ENCODE peak calls at places on chromosomes 4 and X, in six cellular contexts. O, G, S, K, P and Y are unnamed samples.

GRCh38 chrX:136030357-136031225 is 45.4 kb downstream of the SLC9A6 start:
- DNase-seq in P (no peak), S (peak), O (no peak), K (no peak), G (no peak), Y (no peak)

GRCh38 chrX:130504019-130504418 is 102.2 kb downstream of the RBMX2 start:
- DNase-seq in P (no peak), K (no peak), O (no peak), G (no peak), S (no peak), Y (no peak)

GRCh38 chr4:121270384-121270783 is 106.3 kb upstream of the TNIP3 start:
- DNase-seq in P (no peak), G (no peak), O (no peak), K (no peak), S (peak), Y (no peak)

GRCh38 chrX:46754450-46755075 is 4.4 kb downstream of the SLC9A7 start:
- DNase-seq in K (no peak), S (no peak), P (no peak), O (no peak), G (no peak), Y (no peak)

GRCh38 chrX:154918060-154918483 is 31.9 kb downstream of the F8A1 start:
- DNase-seq in P (peak), G (peak), K (peak), O (no peak), S (peak), Y (no peak)

GRCh38 chr4:170272959-170273358 is 183.2 kb upstream of the AADAT start:
- DNase-seq in K (no peak), S (no peak), P (no peak), O (no peak), G (no peak), Y (no peak)

GRCh38 chr4:8366601-8367000 is 73.9 kb downstream of the ACOX3 start:
- DNase-seq in S (no peak), O (peak), G (no peak), P (no peak), K (no peak), Y (no peak)

GRCh38 chr4:40550900-40551546 is 78.6 kb downstream of the RBM47 start:
- DNase-seq in O (no peak), K (peak), P (no peak), G (no peak), S (peak), Y (no peak)

GRCh38 chrX:70452143-70452733 is 7.6 kb downstream of the DLG3 start:
- DNase-seq in S (peak), P (no peak), K (peak), G (peak), O (peak), Y (peak)

GRCh38 chrX:147875866-147876596 is 35.7 kb upstream of the FMR1 start:
- DNase-seq in K (no peak), S (peak), G (no peak), O (no peak), P (no peak), Y (no peak)

GRCh38 chr4:155179216-155179615 is 29.2 kb upstream of the NPY2R start:
- DNase-seq in P (no peak), G (no peak), O (no peak), K (no peak), S (peak), Y (no peak)

GRCh38 chrX:153587342-153587741 is 11.6 kb downstream of the CCNQ start:
- DNase-seq in O (no peak), G (no peak), K (no peak), P (no peak), S (no peak), Y (no peak)

GRCh38 chr4:155967098-155967497 is 13.4 kb upstream of the CTSO start:
- DNase-seq in S (peak), G (no peak), P (no peak), K (no peak), O (no peak), Y (no peak)

GRCh38 chrX:12946838-12947544 is 27.9 kb upstream of the TMSB4X start:
- DNase-seq in O (no peak), K (peak), G (peak), S (peak), P (peak), Y (no peak)

GRCh38 chr4:106062452-106062875 is 167.2 kb downstream of the NPNT start:
- DNase-seq in K (no peak), G (no peak), S (peak), O (no peak), P (peak), Y (no peak)

GRCh38 chr4:124079174-124079780 is 633.3 kb downstream of the ANKRD50 start:
- DNase-seq in K (no peak), P (no peak), S (peak), G (no peak), O (no peak), Y (no peak)

GRCh38 chr4:1792158-1792831 is 798 bp upstream of the FGFR3 start:
- DNase-seq in P (no peak), S (no peak), K (no peak), O (no peak), G (no peak), Y (no peak)

GRCh38 chr4:137531951-137532868 is at the start of gene PCDH18:
- DNase-seq in P (peak), O (peak), G (peak), K (peak), S (peak), Y (peak)

GRCh38 chr4:169369634-169370033 is 98.9 kb upstream of the SH3RF1 start:
- DNase-seq in O (no peak), K (no peak), S (no peak), G (no peak), P (no peak), Y (no peak)

GRCh38 chr4:54229631-54230478 is 762 bp downstream of the PDGFRA start:
- DNase-seq in S (peak), O (peak), K (peak), G (peak), P (no peak), Y (no peak)

GRCh38 chr4:169765845-169766244 is 8.1 kb upstream of the HPF1 start:
- DNase-seq in S (peak), P (no peak), G (peak), O (no peak), K (no peak), Y (no peak)

GRCh38 chrX:150833454-150834056 is 64.9 kb downstream of the CD99L2 start:
- DNase-seq in O (no peak), K (no peak), G (no peak), S (no peak), P (no peak), Y (no peak)

GRCh38 chr4:153564630-153565525 is 98.7 kb downstream of the TMEM131L start:
- DNase-seq in K (peak), O (no peak), S (peak), P (no peak), G (no peak), Y (no peak)

GRCh38 chr4:6088950-6089349 is 70.7 kb upstream of the C4orf50 start:
- DNase-seq in G (no peak), K (no peak), P (no peak), O (no peak), S (no peak), Y (no peak)

GRCh38 chr4:108055787-108056186 is 66.1 kb downstream of the HADH start:
- DNase-seq in S (no peak), O (no peak), G (no peak), K (no peak), P (no peak), Y (no peak)

GRCh38 chr4:158856852-158857251 is 88.0 kb downstream of the FNIP2 start:
- DNase-seq in P (peak), S (peak), K (peak), O (no peak), G (peak), Y (no peak)

DNA sequence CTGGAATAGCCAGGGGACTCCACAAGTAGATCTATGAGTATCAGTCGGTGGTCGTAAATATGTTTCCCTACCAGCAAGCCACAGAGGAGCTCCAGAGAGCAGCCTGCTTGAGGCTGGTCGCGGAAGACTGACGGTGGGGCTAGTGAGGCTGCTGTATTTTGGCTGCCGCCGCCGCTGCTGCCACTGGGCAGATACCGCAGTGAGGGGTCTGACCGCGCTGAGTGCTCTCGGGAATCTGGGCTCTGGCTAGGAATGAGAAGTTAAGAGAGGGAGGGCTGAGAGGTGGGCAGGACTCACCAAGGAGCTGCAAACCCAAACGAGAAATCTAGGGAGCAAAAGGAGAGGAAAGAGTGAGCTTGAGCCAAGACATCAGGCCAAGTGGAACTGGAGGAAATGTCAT is at the start of gene EXOC1L:
- DNase-seq in P (no peak), O (no peak), K (peak), G (peak), S (peak), Y (no peak)
- H3K4me3 ChIP-seq in P (peak), O (no peak), K (peak), G (peak), S (no peak), Y (no peak)

GRCh38 chr4:48781968-48782367 is 1.9 kb upstream of the FRYL start:
- DNase-seq in O (no peak), K (no peak), S (no peak), P (no peak), G (no peak), Y (no peak)

GRCh38 chr4:48787031-48787430 is 7.0 kb upstream of the FRYL start:
- DNase-seq in K (peak), G (no peak), S (no peak), O (no peak), P (no peak), Y (no peak)

GRCh38 chr4:48779998-48780866 is at the start of gene FRYL:
- DNase-seq in P (peak), O (peak), S (peak), G (peak), K (peak), Y (peak)

GRCh38 chr4:48780867-48781219 is 764 bp upstream of the FRYL start:
- DNase-seq in S (peak), P (no peak), G (peak), O (no peak), K (no peak), Y (peak)

DNA sequence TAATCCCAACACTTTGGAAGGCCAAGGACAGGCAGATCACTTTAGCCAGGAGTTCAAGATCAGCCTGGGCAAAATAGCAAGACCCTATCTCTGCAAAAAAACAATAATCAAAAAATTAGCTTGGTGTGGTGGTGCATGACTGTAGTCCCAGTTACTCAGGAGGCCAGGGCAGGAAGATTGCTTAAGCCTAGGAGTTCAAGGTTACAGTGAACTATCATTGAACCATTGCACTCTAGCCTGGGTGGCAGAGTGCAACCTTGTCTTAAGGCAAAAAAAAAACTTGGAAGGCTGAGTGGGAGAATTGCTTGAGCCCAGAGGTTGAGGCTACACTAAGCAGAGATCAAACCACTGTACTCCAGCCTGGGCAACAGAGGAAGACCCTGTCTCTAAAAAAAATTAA is 5.2 kb upstream of the FRYL start:
- DNase-seq in O (no peak), K (no peak), S (no peak), P (no peak), G (no peak), Y (no peak)
- H3K4me3 ChIP-seq in O (no peak), K (no peak), S (no peak), P (no peak), G (no peak), Y (no peak)

DNA sequence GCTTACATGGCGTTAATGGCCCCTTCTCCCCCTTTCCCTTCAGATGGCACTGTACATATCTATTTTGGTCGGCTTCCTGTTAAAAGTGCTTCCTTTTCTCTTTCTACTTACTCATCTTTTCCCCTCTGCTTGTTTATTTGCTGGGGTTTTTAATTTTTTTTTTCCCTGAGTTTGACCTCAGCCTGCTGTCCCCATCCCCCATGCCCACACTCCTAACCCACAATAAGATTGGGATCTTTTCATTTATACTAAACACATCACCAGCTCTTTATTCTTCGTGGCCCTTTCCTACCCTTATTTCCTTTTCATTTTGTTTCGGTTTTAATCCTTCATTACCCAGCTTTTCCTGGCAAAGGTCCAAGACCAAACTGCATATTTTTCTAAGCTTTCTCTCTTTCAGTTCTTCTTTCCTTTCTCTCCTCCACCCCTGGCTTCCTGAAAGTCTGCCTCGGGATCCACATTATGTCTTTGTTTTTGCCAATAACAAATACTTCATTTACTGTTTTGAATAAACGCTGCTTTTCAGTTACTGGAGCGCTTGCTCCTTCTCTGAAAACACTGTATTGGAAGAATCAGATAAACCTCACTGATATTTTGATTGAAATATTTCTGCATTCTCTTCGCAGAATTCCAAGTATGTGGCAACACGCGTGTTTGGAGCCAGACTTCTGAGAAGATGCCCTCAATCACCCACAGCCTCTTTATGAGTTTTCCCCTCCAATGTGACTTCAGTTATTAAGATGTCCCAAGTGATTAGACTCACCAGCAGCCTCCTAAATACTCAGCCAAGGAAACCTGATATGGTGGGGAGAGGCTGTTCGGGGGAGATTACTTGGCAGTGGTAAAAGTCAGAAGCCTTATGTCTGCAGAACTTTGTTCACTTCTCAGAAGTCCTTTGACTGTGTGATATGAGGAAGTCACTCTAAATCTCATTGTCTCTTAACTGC is 151.8 kb upstream of the USP9X start:
- DNase-seq in G (peak), S (peak), K (peak), O (no peak), P (no peak), Y (no peak)
- H3K4me3 ChIP-seq in G (peak), S (peak), K (no peak), O (no peak), P (peak), Y (no peak)

GRCh38 chr4:184293552-184293951 is 75.9 kb upstream of the ENPP6 start:
- DNase-seq in P (no peak), S (no peak), O (no peak), K (no peak), G (no peak), Y (no peak)

GRCh38 chr4:184295206-184295605 is 77.5 kb upstream of the ENPP6 start:
- DNase-seq in G (no peak), K (no peak), P (no peak), S (no peak), O (no peak), Y (no peak)

GRCh38 chr4:184294734-184295133 is 77.1 kb upstream of the ENPP6 start:
- DNase-seq in G (no peak), K (no peak), S (no peak), O (no peak), P (no peak), Y (no peak)

GRCh38 chr4:184292465-184292867 is 74.8 kb upstream of the ENPP6 start:
- DNase-seq in O (no peak), S (no peak), G (no peak), P (no peak), K (no peak), Y (no peak)

DNA sequence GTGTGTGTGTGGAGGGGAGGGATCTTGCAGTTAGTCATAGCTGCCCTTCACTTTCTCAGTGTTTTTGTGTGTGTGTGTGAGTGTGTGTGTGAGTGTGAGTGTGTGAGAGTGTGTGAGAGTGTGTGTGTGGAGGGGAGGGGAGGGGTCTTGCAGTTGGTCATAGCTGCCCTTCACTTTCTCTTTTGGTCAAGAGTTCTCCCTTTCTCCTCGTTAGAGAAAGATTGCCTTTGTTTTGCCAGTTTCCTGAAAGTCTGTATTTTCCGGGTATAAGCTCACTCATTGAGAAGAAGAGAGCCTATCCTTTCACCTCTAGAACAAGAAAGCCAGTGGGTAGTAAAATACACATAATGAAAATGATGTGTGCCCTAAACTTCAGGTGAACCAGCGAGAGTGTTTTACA is 75.2 kb upstream of the ENPP6 start:
- DNase-seq in G (no peak), O (no peak), P (no peak), S (no peak), K (no peak), Y (no peak)
- H3K4me3 ChIP-seq in G (no peak), O (no peak), P (no peak), S (no peak), K (no peak), Y (no peak)